ENCODE peak calls at places on chromosome 10, in nine cellular contexts. D is HFF-Myc, M is right atrium auricular region, C is heart right ventricle, O is colonic mucosa, A is H9, J is GM20000, W is GM23338, I is mammary epithelial cell. B is an unnamed sample.

GRCh38 chr10:8045728-8046494 is 8.6 kb upstream of the GATA3 start:
- DNase-seq in I (no peak), M (no peak), O (no peak), A (no peak), J (peak; percentile 41), C (no peak), D (no peak), W (peak; percentile 31), B (no peak)

GRCh38 chr10:74932648-74933047 is 106.2 kb downstream of the KAT6B start:
- DNase-seq in A (no peak), M (peak; percentile 65), C (peak; percentile 73), O (no peak), J (no peak), W (no peak), I (no peak), D (no peak), B (no peak)

GRCh38 chr10:92291921-92292860 is 1.2 kb downstream of the MARCHF5 start:
- DNase-seq in W (peak; percentile 54), A (no peak), O (peak; percentile 66), C (peak; percentile 44), I (peak; percentile 58), M (peak; percentile 71), D (peak; percentile 19), J (peak; percentile 67), B (peak; percentile 72)

GRCh38 chr10:60733189-60733815 is 45.0 kb upstream of the CDK1 start:
- DNase-seq in M (no peak), D (no peak), O (peak; percentile 71), A (peak; percentile 69), C (peak; percentile 12), W (peak; percentile 88), J (peak; percentile 73), I (peak; percentile 73), B (peak; percentile 60)

GRCh38 chr10:114724707-114725106 is 66.6 kb upstream of the ABLIM1 start:
- DNase-seq in O (no peak), M (no peak), J (no peak), A (no peak), C (no peak), I (no peak), D (no peak), W (no peak), B (no peak)

GRCh38 chr10:82674036-82674435 is 799.0 kb downstream of the NRG3 start:
- DNase-seq in I (peak; percentile 11), J (no peak), O (no peak), W (no peak), A (no peak), C (no peak), D (no peak), M (no peak), B (no peak)

GRCh38 chr10:77490915-77491314 is 146.7 kb downstream of the KCNMA1 start:
- DNase-seq in D (no peak), C (no peak), J (no peak), O (no peak), A (no peak), M (no peak), I (no peak), W (no peak), B (no peak)

GRCh38 chr10:14601872-14602725 is 172.6 kb downstream of the FAM107B start:
- DNase-seq in A (peak; percentile 20), J (peak; percentile 71), I (peak; percentile 84), M (no peak), C (no peak), W (no peak), O (no peak), D (no peak), B (peak; percentile 67)

GRCh38 chr10:104231784-104232612 is at the start of gene CFAP43:
- DNase-seq in J (peak; percentile 99), W (peak; percentile 98), O (peak; percentile 99), I (peak; percentile 96), C (peak; percentile 99), M (peak; percentile 99), D (peak; percentile 91), A (peak; percentile 97), B (peak; percentile 99)

GRCh38 chr10:61835909-61836232 is 65.6 kb upstream of the ARID5B start:
- DNase-seq in M (no peak), D (no peak), C (no peak), W (no peak), I (peak; percentile 25), J (no peak), A (no peak), O (no peak), B (no peak)

GRCh38 chr10:31758495-31758894 is 170.1 kb downstream of the ARHGAP12 start:
- DNase-seq in O (no peak), A (no peak), D (no peak), W (no peak), J (no peak), C (no peak), M (peak; percentile 74), I (no peak), B (no peak)

GRCh38 chr10:127979566-127979965 is 72.7 kb downstream of the PTPRE start:
- DNase-seq in O (no peak), D (no peak), W (no peak), C (no peak), M (peak; percentile 26), A (peak; percentile 2), J (no peak), I (no peak), B (no peak)

GRCh38 chr10:4677296-4678021 is 148.5 kb upstream of the AKR1E2 start:
- DNase-seq in I (peak; percentile 94), M (no peak), W (no peak), C (no peak), O (no peak), J (no peak), A (no peak), D (no peak), B (no peak)

GRCh38 chr10:42753507-42754154 is 29.0 kb upstream of the BMS1 start:
- DNase-seq in J (peak; percentile 45), M (no peak), I (peak; percentile 14), D (no peak), O (peak; percentile 32), C (no peak), A (no peak), W (peak; percentile 29), B (no peak)

GRCh38 chr10:42755028-42755451 is 27.6 kb upstream of the BMS1 start:
- DNase-seq in I (no peak), M (no peak), C (no peak), O (no peak), A (peak; percentile 47), W (peak; percentile 55), D (no peak), J (peak; percentile 41), B (no peak)

GRCh38 chr10:42754155-42755027 is 28.2 kb upstream of the BMS1 start:
- DNase-seq in J (peak; percentile 70), D (no peak), I (no peak), O (no peak), W (peak; percentile 77), A (peak; percentile 60), M (no peak), C (peak; percentile 58), B (peak; percentile 56)

GRCh38 chr10:42755591-42756093 is 27.0 kb upstream of the BMS1 start:
- DNase-seq in O (no peak), M (no peak), W (no peak), A (no peak), D (no peak), I (no peak), J (no peak), C (no peak), B (no peak)

GRCh38 chr10:42753126-42753506 is 29.5 kb upstream of the BMS1 start:
- DNase-seq in I (peak; percentile 64), J (peak; percentile 80), D (peak; percentile 27), W (peak; percentile 91), M (peak; percentile 80), A (peak; percentile 92), C (peak; percentile 83), O (peak; percentile 88), B (peak; percentile 65)
- TF ChIP-seq CTCF in I (peak; percentile 65), J (peak; percentile 86), D (peak; percentile 92), W (peak; percentile 75), M (peak; percentile 73), A (peak; percentile 93), C (peak; percentile 82), O (peak; percentile 76), B (peak; percentile 63)

DNA sequence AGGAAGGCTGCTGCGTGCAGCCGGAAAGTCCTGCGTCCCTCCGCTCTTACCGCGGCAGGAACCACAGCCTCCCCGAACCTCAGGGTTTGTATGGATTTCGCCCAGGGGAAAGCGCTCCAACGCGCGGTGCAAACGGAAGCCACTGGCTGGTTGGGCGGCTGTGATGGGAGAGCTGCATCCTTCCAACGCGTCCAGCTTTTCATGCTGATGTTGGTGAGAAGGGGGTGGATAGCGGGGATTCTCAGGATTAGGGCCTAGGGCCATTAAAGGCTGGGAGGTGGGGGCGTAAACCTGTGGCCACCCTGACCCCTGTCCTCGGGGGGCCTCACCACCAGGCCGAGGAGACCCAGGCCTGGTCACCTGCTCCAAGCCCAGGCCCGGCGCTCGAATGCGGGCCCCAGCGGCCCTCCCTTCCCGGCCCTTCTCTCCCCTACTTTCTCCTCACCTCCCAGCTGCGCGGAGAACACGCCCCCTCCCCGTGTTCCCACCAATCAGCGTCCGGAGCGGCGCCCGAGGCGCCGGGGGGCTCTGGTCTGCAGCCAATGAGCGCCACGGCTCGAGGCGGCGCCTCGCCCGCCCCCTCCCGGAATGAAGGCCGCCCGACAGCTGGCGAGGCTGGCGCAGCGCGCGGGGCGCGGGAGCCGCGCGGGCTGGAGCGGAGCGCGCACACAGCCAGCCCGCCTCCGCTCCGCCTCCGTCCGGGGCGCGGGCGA is 458 bp upstream of the NANOS1 start:
- DNase-seq in O (peak; percentile 90), D (no peak), C (peak; percentile 92), A (peak; percentile 97), I (peak; percentile 73), W (peak; percentile 94), M (peak; percentile 90), J (peak; percentile 95), B (peak; percentile 96)
- TF ChIP-seq CTCF in O (no peak), D (no peak), C (peak; percentile 21), A (peak; percentile 32), I (peak; percentile 1), W (no peak), M (no peak), J (no peak), B (peak; percentile 20)

DNA sequence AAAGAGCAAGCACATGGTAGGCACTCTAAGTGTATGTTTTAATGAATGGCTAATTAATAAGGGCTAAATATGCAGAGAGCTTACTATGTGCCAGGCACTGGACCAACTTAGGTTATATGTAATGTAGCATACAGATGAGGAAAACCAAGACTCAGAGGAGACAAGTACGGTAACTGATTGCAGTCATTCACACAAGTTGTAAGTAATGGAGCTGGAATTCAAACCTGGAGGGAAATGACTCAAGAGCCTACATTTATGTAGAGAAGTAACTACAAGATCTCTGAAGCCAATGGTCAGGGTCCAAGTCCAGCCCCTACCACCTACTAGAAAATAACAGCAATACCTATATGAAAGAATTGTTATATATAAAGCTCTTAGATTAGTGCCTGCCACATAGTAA is 97.3 kb upstream of the KCNIP2 start:
- DNase-seq in W (no peak), C (no peak), I (peak; percentile 30), J (no peak), A (no peak), O (no peak), D (no peak), M (no peak), B (no peak)
- TF ChIP-seq CTCF in W (no peak), C (no peak), I (no peak), J (no peak), A (no peak), O (no peak), D (no peak), M (no peak), B (no peak)

GRCh38 chr10:13180788-13181187 is 19.4 kb downstream of the MCM10 start:
- DNase-seq in W (no peak), J (no peak), M (no peak), O (no peak), D (no peak), C (no peak), A (no peak), I (no peak), B (no peak)
- TF ChIP-seq CTCF in W (no peak), J (no peak), M (no peak), O (no peak), D (no peak), C (no peak), A (no peak), I (no peak), B (no peak)

B was measured in GM13976.